ENCODE peak calls at places on chromosomes 12 and 14, in four cellular contexts. W is hepatocyte, R is H9, K is right atrium auricular region. V is an unnamed sample.

GRCh38 chr12:54404061-54405004 is 14.7 kb downstream of the ITGA5 start:
- DNase-seq in W (peak; percentile 77), R (peak; percentile 84), K (no peak), V (no peak)

GRCh38 chr14:23608454-23608853 is 27.7 kb upstream of the DHRS2 start:
- DNase-seq in W (no peak), R (no peak), K (no peak), V (no peak)

GRCh38 chr14:46717211-46717610 is 65.6 kb upstream of the RPL10L start:
- DNase-seq in W (no peak), R (no peak), K (no peak), V (no peak)

GRCh38 chr12:45681469-45681868 is 48.0 kb upstream of the ARID2 start:
- DNase-seq in W (no peak), R (no peak), K (no peak), V (no peak)

GRCh38 chr12:75641031-75641780 is 129.8 kb upstream of the KRR1 start:
- DNase-seq in W (peak; percentile 37), R (no peak), K (no peak), V (peak; percentile 71)

GRCh38 chr12:81253360-81253759 is 175.5 kb downstream of the ACSS3 start:
- DNase-seq in W (no peak), R (no peak), K (no peak), V (no peak)

GRCh38 chr12:24227550-24227949 is 278.1 kb upstream of the SOX5 start:
- DNase-seq in W (no peak), R (no peak), K (no peak), V (no peak)

GRCh38 chr14:56081139-56081538 is 37.1 kb upstream of the PELI2 start:
- DNase-seq in W (no peak), R (no peak), K (no peak), V (no peak)

GRCh38 chr14:50357124-50357523 is 39.6 kb downstream of the CDKL1 start:
- DNase-seq in W (no peak), R (no peak), K (no peak), V (no peak)

GRCh38 chr14:79842270-79842669 is 369.0 kb downstream of the DIO2 start:
- DNase-seq in W (peak; percentile 58), R (no peak), K (peak; percentile 73), V (no peak)

GRCh38 chr14:52313493-52313881 is 625 bp upstream of the PTGER2 start:
- DNase-seq in W (no peak), R (no peak), K (no peak), V (no peak)

GRCh38 chr12:129423041-129423580 is 480.7 kb downstream of the TMEM132D start:
- DNase-seq in W (no peak), R (no peak), K (no peak), V (no peak)

GRCh38 chr12:107570721-107571120 is 114.9 kb upstream of the PWP1 start:
- DNase-seq in W (peak; percentile 23), R (no peak), K (no peak), V (no peak)

GRCh38 chr12:130496516-130497120 is 158.9 kb downstream of the PIWIL1 start:
- DNase-seq in W (no peak), R (no peak), K (no peak), V (no peak)

GRCh38 chr12:55965941-55966407 is at the start of gene PMEL:
- DNase-seq in W (peak; percentile 32), R (peak; percentile 66), K (no peak), V (no peak)

GRCh38 chr14:91383439-91383838 is 34.2 kb downstream of the CCDC88C start:
- DNase-seq in W (no peak), R (no peak), K (no peak), V (peak; percentile 57)

GRCh38 chr14:58227096-58227819 is 17.4 kb upstream of the PSMA3 start:
- DNase-seq in W (no peak), R (no peak), K (no peak), V (no peak)

GRCh38 chr12:12081836-12082497 is 11.2 kb downstream of the BCL2L14 start:
- DNase-seq in W (peak; percentile 31), R (peak; percentile 45), K (no peak), V (peak; percentile 50)

DNA sequence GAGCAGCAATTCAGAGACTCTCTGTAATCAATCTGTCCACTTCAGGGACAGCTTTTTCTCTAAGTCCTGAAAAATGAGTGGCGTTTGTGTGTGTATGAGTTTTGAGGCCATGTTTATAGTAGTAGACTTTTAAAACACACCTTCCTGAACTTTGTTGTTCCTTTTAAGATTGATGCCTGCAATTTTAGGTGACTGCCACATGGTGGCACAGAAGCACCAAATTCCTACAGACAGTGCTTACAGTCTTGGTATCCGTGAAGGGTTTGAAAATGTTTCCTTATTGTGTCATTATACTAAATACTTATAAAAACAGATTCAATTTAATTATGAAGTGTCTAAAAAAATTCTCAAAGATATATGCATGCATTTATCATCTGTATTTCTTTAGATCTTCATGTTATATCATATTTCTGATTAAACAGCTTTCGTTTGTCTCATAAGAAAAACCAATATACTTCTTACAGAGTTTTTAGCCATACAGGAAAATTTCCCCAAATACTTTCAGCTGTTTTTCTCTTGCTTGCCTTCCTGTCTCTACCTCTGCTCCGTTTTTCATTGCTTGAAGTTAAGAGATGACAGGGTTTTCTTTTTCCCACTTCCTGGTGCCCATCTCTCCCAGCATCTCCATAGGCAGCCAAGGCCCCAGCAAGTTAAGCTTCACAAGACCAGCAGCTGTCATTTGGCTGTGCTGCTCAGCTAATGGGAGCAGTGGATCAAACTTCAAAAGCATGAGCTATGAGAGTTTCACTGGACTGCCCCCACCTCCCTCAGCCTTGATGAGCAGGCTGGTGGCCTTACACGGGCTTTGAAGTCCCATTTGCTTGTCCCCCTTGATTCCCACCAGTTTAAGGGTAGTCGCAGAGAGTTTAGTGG is 259.6 kb downstream of the AKAP6 start:
- DNase-seq in W (peak; percentile 18), R (peak; percentile 35), K (no peak), V (no peak)
- TF ChIP-seq CTCF in W (peak; percentile 58), R (peak; percentile 86), K (peak; percentile 53), V (peak; percentile 34)

DNA sequence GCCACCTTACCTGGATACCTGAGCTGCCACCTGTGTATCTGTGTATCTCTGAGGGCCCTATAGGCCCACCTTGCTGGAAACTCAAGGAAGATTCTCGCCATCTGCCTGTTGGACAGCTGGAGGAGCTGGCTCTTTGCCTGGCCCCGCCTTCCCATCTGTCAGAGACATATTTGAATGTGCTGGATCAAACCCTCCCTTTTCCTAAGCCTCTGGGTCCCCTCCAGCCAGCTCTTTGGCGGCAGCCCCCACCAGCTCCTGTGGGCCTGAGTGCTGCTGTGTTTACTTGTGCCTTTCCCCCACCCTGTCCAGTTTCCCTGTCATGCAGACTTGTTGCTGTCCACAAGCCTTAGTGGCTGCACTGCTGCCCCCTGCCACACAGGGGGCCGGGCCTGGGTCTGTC is 55.9 kb upstream of the SRSF5 start:
- DNase-seq in W (no peak), R (no peak), K (no peak), V (no peak)
- H3K27ac ChIP-seq in W (no peak overlapping the region), R (no peak overlapping the region), K (peak overlapping the region; percentile 29), V (peak overlapping the region; percentile 93)

GRCh38 chr12:52311282-52311643 is 9.9 kb downstream of the KRT83 start:
- DNase-seq in W (no peak), R (no peak), K (no peak), V (no peak)

GRCh38 chr12:52308807-52309425 is 12.3 kb downstream of the KRT83 start:
- DNase-seq in W (no peak), R (no peak), K (no peak), V (no peak)

GRCh38 chr12:52312086-52312485 is 9.1 kb downstream of the KRT83 start:
- DNase-seq in W (no peak), R (peak; percentile 16), K (no peak), V (no peak)

GRCh38 chr12:52307836-52308806 is 13.1 kb downstream of the KRT83 start:
- DNase-seq in W (peak; percentile 85), R (peak; percentile 84), K (no peak), V (peak; percentile 38)

DNA sequence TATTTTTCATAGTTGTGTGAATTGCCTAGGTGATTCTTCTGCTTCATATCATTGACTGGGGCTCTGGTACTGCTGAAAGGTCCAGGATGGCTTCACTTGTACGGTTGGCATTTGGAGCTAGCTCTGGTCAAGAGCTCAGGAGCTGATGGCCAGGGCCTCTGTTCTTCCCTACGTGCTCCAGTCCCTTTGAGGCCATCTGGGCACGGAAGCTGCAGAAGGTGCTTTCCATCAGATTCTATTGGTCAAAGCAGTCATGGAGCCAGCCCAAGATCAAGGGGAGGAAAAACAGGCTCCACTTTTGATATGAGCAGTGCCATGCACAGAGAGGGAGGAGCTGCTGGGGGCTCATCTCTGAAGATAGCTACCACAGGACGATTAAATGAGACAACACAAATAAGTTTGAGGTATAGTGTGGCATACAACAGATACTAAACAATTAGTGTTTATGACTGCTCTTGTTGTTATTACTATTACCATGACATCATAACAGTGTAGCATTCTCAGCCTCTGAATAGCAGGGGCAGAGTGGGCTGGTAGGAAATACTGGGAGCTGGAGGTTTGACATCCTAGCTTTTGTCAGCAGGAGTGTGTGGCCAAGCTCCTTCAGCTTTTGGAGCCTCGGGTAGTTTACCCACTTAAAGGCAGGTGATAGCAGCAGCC is 10.4 kb downstream of the KRT83 start:
- DNase-seq in W (no peak), R (no peak), K (no peak), V (no peak)
- TF ChIP-seq CTCF in W (no peak), R (no peak), K (no peak), V (no peak)

GRCh38 chr14:87877877-87878276 is 115.1 kb downstream of the GALC start:
- DNase-seq in W (no peak), R (no peak), K (no peak), V (peak; percentile 80)
- H3K27ac ChIP-seq in W (no peak overlapping the region), R (no peak overlapping the region), K (no peak overlapping the region), V (no peak overlapping the region)

DNA sequence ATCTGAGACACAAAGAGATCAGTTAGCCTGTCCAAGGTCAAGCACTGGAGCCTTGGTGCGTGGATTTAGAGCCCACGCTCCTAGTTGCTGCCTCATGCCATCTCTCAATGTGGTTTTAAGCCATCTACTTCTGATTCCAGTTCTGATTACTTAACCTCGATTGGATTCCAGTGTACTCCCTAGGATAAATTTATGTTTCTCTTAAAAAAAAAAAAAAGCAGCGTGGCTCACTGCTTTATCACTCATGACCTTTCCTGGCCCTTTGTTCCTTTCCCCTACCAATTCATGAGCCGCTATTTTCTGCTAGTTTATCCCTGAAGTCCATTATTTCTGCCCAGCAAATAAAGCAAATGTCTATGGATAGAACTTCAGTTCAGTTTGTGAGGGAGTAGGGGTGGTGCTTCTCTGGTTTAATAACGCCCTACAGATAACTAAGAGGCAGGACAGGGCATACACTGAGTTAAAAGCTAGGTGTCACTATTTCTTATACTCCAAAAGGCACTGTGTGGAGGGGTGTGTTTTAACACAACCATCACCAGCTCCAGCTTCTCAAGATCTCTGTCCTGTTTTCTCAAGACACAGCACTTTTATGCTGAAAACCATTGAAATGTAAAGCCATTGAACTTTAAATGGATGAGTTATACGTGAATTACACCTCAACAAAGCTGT is 9.8 kb upstream of the PARP11 start:
- DNase-seq in W (peak; percentile 48), R (no peak), K (no peak), V (no peak)
- TF ChIP-seq CTCF in W (peak; percentile 44), R (peak; percentile 58), K (no peak), V (no peak)

DNA sequence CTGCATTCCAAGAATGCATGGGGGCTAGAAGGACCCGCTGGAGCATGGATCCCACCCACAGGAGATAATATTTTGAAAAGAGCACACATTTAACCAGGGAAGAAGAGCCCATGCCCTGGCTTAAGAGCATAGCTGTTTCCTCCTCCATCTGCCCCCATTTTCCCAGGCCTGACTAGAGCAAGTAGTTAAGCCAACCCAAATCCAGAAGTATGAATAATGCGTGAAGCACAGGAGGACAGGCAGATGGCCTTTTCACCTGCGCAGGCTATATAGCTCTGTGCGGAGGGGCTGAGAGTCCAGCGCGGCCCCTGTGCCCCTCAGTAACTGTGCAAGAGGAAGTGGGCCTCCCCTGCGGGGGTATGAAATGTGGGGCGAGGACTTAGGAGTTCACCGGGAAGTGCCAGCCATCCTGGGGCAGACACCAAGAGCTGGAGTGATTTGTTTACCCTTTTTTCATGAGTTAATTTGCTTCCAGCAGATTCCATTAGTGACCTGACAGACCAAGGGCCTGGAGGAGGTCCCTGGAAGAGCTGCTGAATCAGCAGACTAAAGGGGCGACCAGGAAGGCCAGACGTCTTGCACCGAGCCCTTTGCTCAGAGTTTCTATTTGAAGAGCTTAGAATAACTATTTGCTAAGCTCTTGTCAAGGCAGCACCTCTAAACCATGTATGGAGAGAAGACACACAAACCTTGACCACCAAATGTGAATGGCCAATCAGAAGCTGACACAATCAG is 37.2 kb downstream of the DPF3 start:
- DNase-seq in W (peak; percentile 69), R (no peak), K (no peak), V (no peak)
- H3K27ac ChIP-seq in W (peak overlapping the region; percentile 87), R (no peak overlapping the region), K (no peak overlapping the region), V (no peak overlapping the region)

V was measured in RWPE1.